ENCODE peak calls at places on chromosome 16, in eight cellular contexts. One of them, this sample, is unnamed.

GRCh38 chr16:67927131-67927941 is 4.3 kb downstream of the CTRL start:
- DNase-seq in HCT116: no peak
- DNase-seq in neural progenitor cell: no peak
- DNase-seq in SK-N-SH: no peak
- DNase-seq in PC-3: no peak
- DNase-seq in OCI-LY7: no peak
- DNase-seq in GM23338: no peak
- DNase-seq in hepatocyte: no peak
- DNase-seq in this sample: no peak

GRCh38 chr16:27843800-27844199 is 219.7 kb downstream of the GSG1L start:
- DNase-seq in HCT116: no peak
- DNase-seq in neural progenitor cell: no peak
- DNase-seq in SK-N-SH: no peak
- DNase-seq in PC-3: peak
- DNase-seq in OCI-LY7: no peak
- DNase-seq in GM23338: no peak
- DNase-seq in hepatocyte: no peak
- DNase-seq in this sample: peak

GRCh38 chr16:21713549-21714368 is 50.0 kb downstream of the OTOA start:
- DNase-seq in HCT116: no peak
- DNase-seq in neural progenitor cell: peak
- DNase-seq in SK-N-SH: no peak
- DNase-seq in PC-3: no peak
- DNase-seq in OCI-LY7: no peak
- DNase-seq in GM23338: no peak
- DNase-seq in hepatocyte: no peak
- DNase-seq in this sample: no peak

GRCh38 chr16:66402591-66403230 is 24.4 kb upstream of the BEAN1 start:
- DNase-seq in HCT116: no peak
- DNase-seq in neural progenitor cell: no peak
- DNase-seq in SK-N-SH: no peak
- DNase-seq in PC-3: no peak
- DNase-seq in OCI-LY7: no peak
- DNase-seq in GM23338: no peak
- DNase-seq in hepatocyte: no peak
- DNase-seq in this sample: no peak

GRCh38 chr16:14003119-14003570 is 68.0 kb upstream of the MRTFB start:
- DNase-seq in HCT116: no peak
- DNase-seq in neural progenitor cell: peak
- DNase-seq in SK-N-SH: peak
- DNase-seq in PC-3: peak
- DNase-seq in OCI-LY7: peak
- DNase-seq in GM23338: peak
- DNase-seq in hepatocyte: peak
- DNase-seq in this sample: peak

GRCh38 chr16:78106659-78107058 is 7.2 kb downstream of the WWOX start:
- DNase-seq in HCT116: no peak
- DNase-seq in neural progenitor cell: no peak
- DNase-seq in SK-N-SH: no peak
- DNase-seq in PC-3: no peak
- DNase-seq in OCI-LY7: no peak
- DNase-seq in GM23338: no peak
- DNase-seq in hepatocyte: no peak
- DNase-seq in this sample: no peak

GRCh38 chr16:53754938-53755910 is 51.3 kb downstream of the FTO start:
- DNase-seq in HCT116: no peak
- DNase-seq in neural progenitor cell: no peak
- DNase-seq in SK-N-SH: no peak
- DNase-seq in PC-3: peak
- DNase-seq in OCI-LY7: no peak
- DNase-seq in GM23338: no peak
- DNase-seq in hepatocyte: peak
- DNase-seq in this sample: peak

GRCh38 chr16:69941251-69942098 is 9.7 kb upstream of the CLEC18A start:
- DNase-seq in HCT116: no peak
- DNase-seq in neural progenitor cell: no peak
- DNase-seq in SK-N-SH: no peak
- DNase-seq in PC-3: no peak
- DNase-seq in OCI-LY7: no peak
- DNase-seq in GM23338: no peak
- DNase-seq in hepatocyte: no peak
- DNase-seq in this sample: peak

GRCh38 chr16:19168173-19169080 is at the start of gene SYT17:
- DNase-seq in HCT116: no peak
- DNase-seq in neural progenitor cell: peak
- DNase-seq in SK-N-SH: peak
- DNase-seq in PC-3: peak
- DNase-seq in OCI-LY7: no peak
- DNase-seq in GM23338: peak
- DNase-seq in hepatocyte: peak
- DNase-seq in this sample: peak

GRCh38 chr16:11251525-11252481 is 4.2 kb downstream of the SOCS1 start:
- DNase-seq in HCT116: no peak
- DNase-seq in neural progenitor cell: no peak
- DNase-seq in SK-N-SH: no peak
- DNase-seq in PC-3: no peak
- DNase-seq in OCI-LY7: no peak
- DNase-seq in GM23338: no peak
- DNase-seq in hepatocyte: no peak
- DNase-seq in this sample: peak

GRCh38 chr16:11250786-11251524 is 5.0 kb downstream of the SOCS1 start:
- DNase-seq in HCT116: no peak
- DNase-seq in neural progenitor cell: no peak
- DNase-seq in SK-N-SH: no peak
- DNase-seq in PC-3: no peak
- DNase-seq in OCI-LY7: no peak
- DNase-seq in GM23338: no peak
- DNase-seq in hepatocyte: no peak
- DNase-seq in this sample: no peak

GRCh38 chr16:11250091-11250785 is 5.8 kb downstream of the SOCS1 start:
- DNase-seq in HCT116: no peak
- DNase-seq in neural progenitor cell: no peak
- DNase-seq in SK-N-SH: no peak
- DNase-seq in PC-3: peak
- DNase-seq in OCI-LY7: no peak
- DNase-seq in GM23338: peak
- DNase-seq in hepatocyte: no peak
- DNase-seq in this sample: no peak

GRCh38 chr16:11248133-11248532 is 7.9 kb downstream of the SOCS1 start:
- DNase-seq in HCT116: no peak
- DNase-seq in neural progenitor cell: no peak
- DNase-seq in SK-N-SH: no peak
- DNase-seq in PC-3: peak
- DNase-seq in OCI-LY7: no peak
- DNase-seq in GM23338: no peak
- DNase-seq in hepatocyte: no peak
- DNase-seq in this sample: no peak

DNA sequence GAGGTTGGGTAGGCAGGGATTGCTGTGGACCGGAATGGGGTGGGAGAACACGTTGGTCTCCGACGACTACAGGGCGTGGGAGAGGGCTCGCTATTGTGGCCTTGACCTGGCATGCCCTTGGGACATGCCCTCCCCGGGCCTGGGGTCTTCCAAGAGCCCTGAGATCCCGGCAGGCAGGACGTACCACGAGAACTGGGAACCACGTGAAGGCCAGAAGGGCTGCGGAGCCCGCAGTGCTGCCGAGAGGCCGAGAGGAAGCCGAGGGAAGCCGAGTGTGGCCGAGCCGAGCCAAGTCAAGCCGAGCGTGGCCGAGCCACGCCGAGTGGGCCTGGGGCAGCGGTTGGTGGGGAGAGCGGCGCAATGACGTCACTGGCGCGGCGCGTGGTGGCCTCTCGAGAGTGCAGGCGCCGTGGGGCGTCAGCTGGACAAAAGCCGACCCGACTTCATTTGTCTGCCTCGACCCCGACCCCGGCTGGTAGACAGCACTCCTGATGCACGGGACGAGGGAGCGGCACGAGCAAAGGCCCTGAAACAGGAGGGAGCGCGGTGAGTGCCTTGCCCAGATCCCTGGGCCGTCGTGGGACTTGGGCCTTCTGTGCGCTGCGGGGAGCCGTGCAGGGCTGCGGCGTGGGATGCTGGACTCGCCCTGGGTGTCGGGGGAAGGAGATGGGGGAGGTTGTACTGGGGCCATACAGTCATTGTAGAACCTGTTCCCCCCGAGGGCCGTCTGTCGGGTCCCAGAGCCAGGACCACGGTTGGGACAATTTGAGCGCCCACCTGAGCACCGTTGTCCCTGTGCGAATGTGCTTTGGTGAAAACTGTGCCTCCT is 6.6 kb downstream of the SOCS1 start:
- DNase-seq in HCT116: no peak
- DNase-seq in neural progenitor cell: no peak
- DNase-seq in SK-N-SH: no peak
- DNase-seq in PC-3: no peak
- DNase-seq in OCI-LY7: no peak
- DNase-seq in GM23338: peak
- DNase-seq in hepatocyte: no peak
- DNase-seq in this sample: no peak
- TF ChIP-seq EZH2phosphoT487 in HCT116: no peak
- TF ChIP-seq EZH2phosphoT487 in neural progenitor cell: no peak
- TF ChIP-seq EZH2phosphoT487 in SK-N-SH: no peak
- TF ChIP-seq EZH2phosphoT487 in PC-3: no peak
- TF ChIP-seq EZH2phosphoT487 in OCI-LY7: no peak
- TF ChIP-seq EZH2phosphoT487 in GM23338: no peak
- TF ChIP-seq EZH2phosphoT487 in hepatocyte: no peak
- TF ChIP-seq EZH2phosphoT487 in this sample: no peak

GRCh38 chr16:7452090-7452489 is 119.4 kb downstream of the RBFOX1 start:
- DNase-seq in HCT116: no peak
- DNase-seq in neural progenitor cell: no peak
- DNase-seq in SK-N-SH: no peak
- DNase-seq in PC-3: no peak
- DNase-seq in OCI-LY7: no peak
- DNase-seq in GM23338: no peak
- DNase-seq in hepatocyte: no peak
- DNase-seq in this sample: no peak

GRCh38 chr16:7443966-7444365 is 111.3 kb downstream of the RBFOX1 start:
- DNase-seq in HCT116: no peak
- DNase-seq in neural progenitor cell: no peak
- DNase-seq in SK-N-SH: no peak
- DNase-seq in PC-3: no peak
- DNase-seq in OCI-LY7: no peak
- DNase-seq in GM23338: no peak
- DNase-seq in hepatocyte: no peak
- DNase-seq in this sample: no peak

GRCh38 chr16:7449306-7449705 is 116.7 kb downstream of the RBFOX1 start:
- DNase-seq in HCT116: no peak
- DNase-seq in neural progenitor cell: no peak
- DNase-seq in SK-N-SH: no peak
- DNase-seq in PC-3: no peak
- DNase-seq in OCI-LY7: no peak
- DNase-seq in GM23338: no peak
- DNase-seq in hepatocyte: no peak
- DNase-seq in this sample: no peak

GRCh38 chr16:7449808-7450207 is 117.2 kb downstream of the RBFOX1 start:
- DNase-seq in HCT116: no peak
- DNase-seq in neural progenitor cell: no peak
- DNase-seq in SK-N-SH: no peak
- DNase-seq in PC-3: no peak
- DNase-seq in OCI-LY7: no peak
- DNase-seq in GM23338: no peak
- DNase-seq in hepatocyte: no peak
- DNase-seq in this sample: no peak
- H3K4me2 ChIP-seq in HCT116: no peak
- H3K4me2 ChIP-seq in neural progenitor cell: no peak
- H3K4me2 ChIP-seq in SK-N-SH: no peak
- H3K4me2 ChIP-seq in PC-3: no peak
- H3K4me2 ChIP-seq in OCI-LY7: no peak
- H3K4me2 ChIP-seq in GM23338: no peak
- H3K4me2 ChIP-seq in hepatocyte: no peak
- H3K4me2 ChIP-seq in this sample: no peak

DNA sequence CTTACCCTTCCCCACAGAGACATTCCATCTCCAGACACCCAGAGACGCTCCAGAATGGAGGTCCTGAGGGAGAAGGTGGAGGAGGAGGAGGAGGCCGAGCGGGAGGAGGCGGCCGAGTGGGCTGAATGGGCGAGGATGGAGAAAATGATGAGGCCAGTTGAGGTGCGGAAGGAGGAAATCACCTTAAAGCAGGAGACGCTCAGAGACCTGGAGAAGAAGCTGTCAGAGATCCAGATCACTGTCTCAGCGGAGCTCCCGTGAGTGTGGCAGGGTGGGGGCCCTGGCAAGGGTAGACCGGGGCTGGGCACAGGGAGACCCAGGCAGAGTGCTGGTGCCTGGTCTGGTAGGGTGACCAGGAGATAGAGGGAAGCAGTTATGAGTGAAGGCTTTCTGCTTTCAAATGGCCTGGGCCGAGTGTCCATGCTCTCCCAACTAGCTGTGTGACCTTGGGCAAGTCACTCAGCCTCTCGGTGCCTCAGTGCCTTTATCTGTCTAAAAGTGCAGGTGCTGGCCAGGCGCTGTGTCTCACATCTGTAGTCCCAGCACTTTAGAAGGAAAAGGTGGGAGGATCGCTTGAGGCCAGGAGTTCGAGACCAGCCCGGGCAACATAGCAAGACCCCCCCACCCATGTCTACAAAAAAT is 3.4 kb downstream of the DRC7 start:
- DNase-seq in HCT116: no peak
- DNase-seq in neural progenitor cell: no peak
- DNase-seq in SK-N-SH: no peak
- DNase-seq in PC-3: no peak
- DNase-seq in OCI-LY7: no peak
- DNase-seq in GM23338: no peak
- DNase-seq in hepatocyte: no peak
- DNase-seq in this sample: no peak
- TF ChIP-seq EZH2phosphoT487 in HCT116: no peak
- TF ChIP-seq EZH2phosphoT487 in neural progenitor cell: no peak
- TF ChIP-seq EZH2phosphoT487 in SK-N-SH: no peak
- TF ChIP-seq EZH2phosphoT487 in PC-3: no peak
- TF ChIP-seq EZH2phosphoT487 in OCI-LY7: no peak
- TF ChIP-seq EZH2phosphoT487 in GM23338: no peak
- TF ChIP-seq EZH2phosphoT487 in hepatocyte: no peak
- TF ChIP-seq EZH2phosphoT487 in this sample: no peak

GRCh38 chr16:75288181-75288580 is 36.8 kb upstream of the BCAR1 start:
- DNase-seq in HCT116: no peak
- DNase-seq in neural progenitor cell: no peak
- DNase-seq in SK-N-SH: peak
- DNase-seq in PC-3: no peak
- DNase-seq in OCI-LY7: no peak
- DNase-seq in GM23338: no peak
- DNase-seq in hepatocyte: no peak
- DNase-seq in this sample: no peak

GRCh38 chr16:75286996-75287395 is 35.6 kb upstream of the BCAR1 start:
- DNase-seq in HCT116: no peak
- DNase-seq in neural progenitor cell: no peak
- DNase-seq in SK-N-SH: no peak
- DNase-seq in PC-3: no peak
- DNase-seq in OCI-LY7: no peak
- DNase-seq in GM23338: no peak
- DNase-seq in hepatocyte: no peak
- DNase-seq in this sample: no peak

GRCh38 chr16:75288596-75289120 is 37.2 kb upstream of the BCAR1 start:
- DNase-seq in HCT116: no peak
- DNase-seq in neural progenitor cell: no peak
- DNase-seq in SK-N-SH: no peak
- DNase-seq in PC-3: no peak
- DNase-seq in OCI-LY7: no peak
- DNase-seq in GM23338: no peak
- DNase-seq in hepatocyte: no peak
- DNase-seq in this sample: no peak

GRCh38 chr16:75287708-75288107 is 36.3 kb upstream of the BCAR1 start:
- DNase-seq in HCT116: no peak
- DNase-seq in neural progenitor cell: no peak
- DNase-seq in SK-N-SH: no peak
- DNase-seq in PC-3: no peak
- DNase-seq in OCI-LY7: no peak
- DNase-seq in GM23338: no peak
- DNase-seq in hepatocyte: no peak
- DNase-seq in this sample: no peak

GRCh38 chr16:75289189-75289588 is 37.8 kb upstream of the BCAR1 start:
- DNase-seq in HCT116: peak
- DNase-seq in neural progenitor cell: no peak
- DNase-seq in SK-N-SH: no peak
- DNase-seq in PC-3: peak
- DNase-seq in OCI-LY7: no peak
- DNase-seq in GM23338: no peak
- DNase-seq in hepatocyte: no peak
- DNase-seq in this sample: peak
- H3K4me2 ChIP-seq in HCT116: peak
- H3K4me2 ChIP-seq in neural progenitor cell: no peak
- H3K4me2 ChIP-seq in SK-N-SH: peak
- H3K4me2 ChIP-seq in PC-3: no peak
- H3K4me2 ChIP-seq in OCI-LY7: no peak
- H3K4me2 ChIP-seq in GM23338: no peak
- H3K4me2 ChIP-seq in hepatocyte: no peak
- H3K4me2 ChIP-seq in this sample: no peak

This sample was measured in GM23248.